ENCODE peak calls at places on chromosomes 13 and 19, in nine cellular contexts. O, K, S, X, B, D, I, C and Z are unnamed samples.

GRCh38 chr19:50493171-50493570 is 16.5 kb upstream of the GARIN5A start:
- DNase-seq in O (no peak), K (no peak), S (no peak), X (no peak), B (no peak), D (no peak), I (no peak), C (no peak), Z (no peak)

GRCh38 chr19:57941593-57941992 is 5.9 kb downstream of the ZNF256 start:
- DNase-seq in O (no peak), K (no peak), S (no peak), X (no peak), B (no peak), D (no peak), I (no peak), C (no peak), Z (no peak)

GRCh38 chr19:10800488-10800887 is 35.5 kb downstream of the TMED1 start:
- DNase-seq in O (peak), K (no peak), S (no peak), X (peak), B (no peak), D (no peak), I (no peak), C (no peak), Z (no peak)

GRCh38 chr13:35228536-35228935 is 248.0 kb downstream of the MAB21L1 start:
- DNase-seq in O (no peak), K (no peak), S (no peak), X (no peak), B (no peak), D (no peak), I (no peak), C (no peak), Z (no peak)

GRCh38 chr13:51844862-51845573 is at the start of gene TMEM272:
- DNase-seq in O (peak), K (no peak), S (no peak), X (peak), B (no peak), D (no peak), I (peak), C (no peak), Z (peak)

GRCh38 chr13:33918199-33918932 is 100.4 kb downstream of the RFC3 start:
- DNase-seq in O (peak), K (peak), S (peak), X (no peak), B (no peak), D (no peak), I (no peak), C (no peak), Z (peak)

GRCh38 chr19:45439569-45440258 is 16.0 kb upstream of the ERCC1 start:
- DNase-seq in O (peak), K (peak), S (no peak), X (peak), B (no peak), D (no peak), I (peak), C (no peak), Z (peak)

GRCh38 chr13:73244486-73244885 is 185.7 kb downstream of the KLF5 start:
- DNase-seq in O (no peak), K (no peak), S (no peak), X (no peak), B (no peak), D (no peak), I (no peak), C (no peak), Z (no peak)

GRCh38 chr19:30662211-30662861 is 290.2 kb downstream of the ZNF536 start:
- DNase-seq in O (peak), K (peak), S (no peak), X (no peak), B (no peak), D (no peak), I (peak), C (no peak), Z (peak)

GRCh38 chr13:34695063-34695462 is 247.0 kb upstream of the NBEA start:
- DNase-seq in O (no peak), K (no peak), S (no peak), X (no peak), B (no peak), D (no peak), I (no peak), C (no peak), Z (no peak)

GRCh38 chr13:54029226-54029625 is 1000.6 kb downstream of the OLFM4 start:
- DNase-seq in O (no peak), K (peak), S (no peak), X (no peak), B (peak), D (no peak), I (no peak), C (no peak), Z (peak)

GRCh38 chr13:93788456-93788855 is 561.8 kb downstream of the GPC6 start:
- DNase-seq in O (no peak), K (no peak), S (no peak), X (no peak), B (no peak), D (no peak), I (no peak), C (no peak), Z (no peak)

GRCh38 chr13:106140476-106140875 is 395.0 kb downstream of the EFNB2 start:
- DNase-seq in O (peak), K (no peak), S (no peak), X (no peak), B (no peak), D (no peak), I (no peak), C (no peak), Z (peak)

GRCh38 chr19:41844601-41845000 is at the start of gene LYPD4:
- DNase-seq in O (no peak), K (no peak), S (no peak), X (no peak), B (no peak), D (no peak), I (no peak), C (no peak), Z (no peak)

GRCh38 chr19:41537789-41538188 is 38.2 kb upstream of the CEACAM21 start:
- DNase-seq in O (peak), K (peak), S (no peak), X (no peak), B (no peak), D (no peak), I (no peak), C (no peak), Z (peak)

GRCh38 chr19:10295847-10296591 is 6.3 kb downstream of the ICAM5 start:
- DNase-seq in O (no peak), K (no peak), S (no peak), X (no peak), B (no peak), D (no peak), I (no peak), C (no peak), Z (no peak)

GRCh38 chr13:77846173-77846572 is 72.5 kb downstream of the EDNRB start:
- DNase-seq in O (no peak), K (no peak), S (no peak), X (no peak), B (no peak), D (no peak), I (no peak), C (no peak), Z (no peak)

GRCh38 chr13:26919311-26919710 is 158.7 kb upstream of the GPR12 start:
- DNase-seq in O (no peak), K (no peak), S (no peak), X (no peak), B (no peak), D (peak), I (no peak), C (no peak), Z (no peak)

GRCh38 chr19:51145926-51146493 is 3.9 kb downstream of the SIGLEC7 start:
- DNase-seq in O (no peak), K (no peak), S (no peak), X (no peak), B (no peak), D (no peak), I (no peak), C (no peak), Z (no peak)

GRCh38 chr19:7870571-7871279 is 3.5 kb downstream of the PRR36 start:
- DNase-seq in O (peak), K (peak), S (no peak), X (no peak), B (no peak), D (no peak), I (peak), C (no peak), Z (peak)

GRCh38 chr13:23146811-23147245 is 34.0 kb upstream of the SGCG start:
- DNase-seq in O (peak), K (no peak), S (no peak), X (no peak), B (no peak), D (no peak), I (no peak), C (no peak), Z (no peak)

GRCh38 chr13:98273824-98274786 is 97.0 kb upstream of the RNF113B start:
- DNase-seq in O (no peak), K (no peak), S (no peak), X (no peak), B (no peak), D (no peak), I (no peak), C (no peak), Z (peak)

GRCh38 chr13:100461309-100462035 is 127.1 kb downstream of the GGACT start:
- DNase-seq in O (peak), K (no peak), S (no peak), X (no peak), B (no peak), D (no peak), I (no peak), C (no peak), Z (no peak)

GRCh38 chr19:17467471-17468301 is 2.6 kb upstream of the SLC27A1 start:
- DNase-seq in O (no peak), K (no peak), S (no peak), X (peak), B (no peak), D (no peak), I (no peak), C (no peak), Z (no peak)

GRCh38 chr13:23670793-23671192 is 100.6 kb downstream of the TNFRSF19 start:
- DNase-seq in O (no peak), K (no peak), S (no peak), X (no peak), B (no peak), D (no peak), I (no peak), C (no peak), Z (no peak)

GRCh38 chr13:68927387-68928026 is 1180.1 kb upstream of the ATXN8OS start:
- DNase-seq in O (no peak), K (no peak), S (no peak), X (no peak), B (no peak), D (no peak), I (no peak), C (no peak), Z (peak)

GRCh38 chr13:110512198-110512740 is 49.3 kb downstream of the RAB20 start:
- DNase-seq in O (no peak), K (no peak), S (no peak), X (peak), B (no peak), D (no peak), I (no peak), C (no peak), Z (no peak)

GRCh38 chr13:24073657-24074056 is 86.9 kb upstream of the SPATA13 start:
- DNase-seq in O (no peak), K (no peak), S (no peak), X (no peak), B (no peak), D (no peak), I (no peak), C (no peak), Z (no peak)

GRCh38 chr19:2255982-2256685 is at the start of gene JSRP1:
- DNase-seq in O (no peak), K (no peak), S (no peak), X (no peak), B (no peak), D (no peak), I (no peak), C (no peak), Z (no peak)
- H3K4me3 ChIP-seq in O (no peak), K (no peak), S (no peak), X (no peak), B (no peak), D (no peak), I (no peak), C (no peak), Z (no peak)

GRCh38 chr13:95382411-95382810 is 81.2 kb upstream of the ABCC4 start:
- DNase-seq in O (peak), K (peak), S (no peak), X (no peak), B (no peak), D (no peak), I (no peak), C (no peak), Z (no peak)
- TF ChIP-seq CTCF in O (no peak), K (no peak), S (no peak), X (no peak), B (no peak), D (no peak), I (no peak), C (no peak), Z (no peak)

GRCh38 chr13:48559638-48560320 is 26.9 kb upstream of the RCBTB2 start:
- DNase-seq in O (peak), K (peak), S (no peak), X (no peak), B (no peak), D (no peak), I (no peak), C (no peak), Z (peak)

GRCh38 chr13:48561461-48562224 is 28.8 kb upstream of the RCBTB2 start:
- DNase-seq in O (no peak), K (no peak), S (no peak), X (no peak), B (no peak), D (no peak), I (no peak), C (no peak), Z (no peak)

GRCh38 chr13:48562296-48563066 is 29.6 kb upstream of the RCBTB2 start:
- DNase-seq in O (no peak), K (peak), S (no peak), X (no peak), B (peak), D (no peak), I (no peak), C (no peak), Z (no peak)

GRCh38 chr13:48563611-48564010 is 30.7 kb upstream of the RCBTB2 start:
- DNase-seq in O (no peak), K (no peak), S (no peak), X (no peak), B (no peak), D (no peak), I (no peak), C (no peak), Z (no peak)

DNA sequence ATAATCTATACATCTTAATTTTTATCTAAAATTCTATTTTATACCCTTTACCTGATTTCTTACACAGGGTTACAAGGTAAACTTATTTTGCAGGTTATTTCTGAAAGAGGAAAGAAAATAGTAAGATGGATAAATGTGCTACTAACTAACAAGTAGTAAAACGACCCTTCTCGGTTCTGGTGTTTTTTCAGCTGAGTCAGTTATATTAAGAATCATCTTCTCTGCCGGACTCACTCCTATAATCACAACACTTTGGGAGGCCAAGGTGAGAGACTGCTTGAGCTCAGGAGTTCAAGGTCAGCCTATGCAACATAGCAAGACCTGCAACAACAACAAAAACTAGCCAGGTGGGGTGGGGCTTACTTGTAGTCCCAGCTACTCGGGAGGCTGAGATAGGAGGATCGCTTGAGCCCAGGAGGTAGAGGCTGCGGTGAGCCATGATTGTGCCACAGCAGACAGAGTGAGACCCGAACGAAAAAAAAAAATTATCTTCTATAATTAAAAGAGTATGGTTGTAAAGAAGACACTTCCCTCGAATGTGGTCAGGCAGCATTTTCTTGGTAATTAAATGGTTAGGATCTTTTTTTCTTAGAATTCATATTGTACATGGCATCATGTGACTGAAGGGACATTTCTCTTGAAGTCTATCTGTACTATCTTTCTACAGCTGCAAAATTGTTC is 27.9 kb upstream of the RCBTB2 start:
- DNase-seq in O (no peak), K (no peak), S (no peak), X (no peak), B (no peak), D (no peak), I (no peak), C (no peak), Z (no peak)
- H3K4me3 ChIP-seq in O (no peak), K (no peak), S (no peak), X (no peak), B (no peak), D (no peak), I (no peak), C (no peak), Z (no peak)

GRCh38 chr19:15265849-15266248 is 33.6 kb upstream of the EPHX3 start:
- DNase-seq in O (peak), K (peak), S (peak), X (peak), B (no peak), D (peak), I (peak), C (peak), Z (peak)
- TF ChIP-seq CTCF in O (no peak), K (no peak), S (no peak), X (no peak), B (no peak), D (no peak), I (no peak), C (no peak), Z (no peak)

GRCh38 chr19:5949792-5950305 is 28.1 kb downstream of the RANBP3 start:
- DNase-seq in O (no peak), K (no peak), S (no peak), X (peak), B (no peak), D (no peak), I (peak), C (no peak), Z (no peak)
- H3K4me3 ChIP-seq in O (no peak), K (no peak), S (no peak), X (no peak), B (no peak), D (no peak), I (no peak), C (no peak), Z (no peak)

DNA sequence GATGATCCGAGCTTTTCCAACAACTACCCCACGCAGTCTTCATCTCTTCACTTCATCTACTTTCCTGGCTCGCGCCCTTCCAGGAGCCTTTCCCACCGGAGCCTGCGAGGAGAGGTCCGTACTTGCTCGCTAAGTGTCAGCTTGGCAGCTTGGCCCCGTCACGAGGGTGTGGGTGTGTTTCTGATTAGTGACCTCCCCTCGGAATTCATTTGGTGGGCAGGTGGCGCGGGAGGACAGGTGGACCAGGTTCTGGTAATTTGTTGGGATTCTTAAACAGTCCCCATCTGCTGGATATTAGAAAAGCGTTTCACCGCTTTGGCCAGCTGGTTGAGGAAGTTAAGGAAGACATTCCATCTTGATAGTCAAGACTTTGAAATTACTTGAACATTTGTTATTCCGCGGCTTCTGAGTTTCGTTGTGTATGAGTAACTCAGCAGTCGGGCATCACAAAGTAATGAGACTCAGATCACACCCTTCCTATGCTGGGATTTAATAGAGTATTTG is 515 bp downstream of the UFM1 start:
- DNase-seq in O (peak), K (peak), S (peak), X (peak), B (no peak), D (peak), I (peak), C (no peak), Z (peak)
- TF ChIP-seq CTCF in O (no peak), K (peak), S (no peak), X (no peak), B (no peak), D (no peak), I (no peak), C (no peak), Z (no peak)

DNA sequence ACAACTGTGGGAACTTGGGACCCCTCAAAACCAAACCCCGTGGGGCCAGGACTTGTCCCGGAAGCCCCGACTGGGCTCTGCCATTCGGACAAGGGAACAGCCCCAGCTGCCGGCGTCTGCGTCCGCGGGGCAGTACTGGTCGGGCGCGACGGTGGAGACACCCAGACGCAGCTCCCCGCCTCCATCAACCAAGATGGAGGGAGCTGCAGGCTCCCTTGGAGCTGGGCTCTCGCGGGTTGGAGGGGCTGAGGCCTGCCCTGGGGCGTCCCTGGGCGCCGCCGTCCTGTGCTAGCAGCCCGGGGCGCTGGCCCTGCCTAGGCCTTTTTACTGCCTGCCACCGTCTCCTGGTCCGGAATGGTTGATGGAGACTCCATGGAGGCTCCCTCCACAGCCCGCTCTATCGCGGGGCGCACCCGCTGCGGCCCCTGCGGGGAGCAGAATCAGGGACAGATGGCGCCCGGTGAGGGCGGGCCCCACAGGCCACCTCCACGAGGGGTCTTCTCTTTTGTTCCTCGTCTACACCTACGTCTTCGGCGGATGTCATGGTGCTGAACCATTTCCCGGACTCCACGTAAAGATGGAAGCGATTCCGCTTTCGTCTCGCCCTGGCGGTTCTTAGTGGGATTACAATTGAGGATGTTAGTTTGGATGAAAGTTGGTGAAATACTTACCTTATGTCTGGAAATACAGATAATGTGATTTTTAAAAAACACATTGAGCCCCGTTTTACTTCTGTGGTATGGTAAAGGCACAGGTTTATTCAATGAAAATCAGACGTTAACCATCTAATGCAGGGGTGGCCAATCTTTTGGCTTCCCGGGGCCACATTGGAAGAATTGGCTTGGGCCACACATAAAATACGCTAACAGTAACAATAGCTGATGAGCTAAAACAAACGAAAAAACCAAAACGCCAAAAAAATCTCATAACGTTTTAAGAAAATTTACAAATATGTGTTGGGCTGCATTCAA is 1.2 kb upstream of the ZMYM5 start:
- DNase-seq in O (peak), K (peak), S (no peak), X (peak), B (no peak), D (peak), I (peak), C (no peak), Z (peak)
- H3K4me3 ChIP-seq in O (peak), K (peak), S (peak), X (peak), B (peak), D (peak), I (peak), C (peak), Z (peak)